ENCODE peak calls at places on chromosomes 1 and 21, in nine cellular contexts. One of them, this sample, is unnamed. For H3K4me1, the result is how much of the 10 kb centered on the place peaks cover.

GRCh38 chr1:2528016-2528415 is 1.6 kb upstream of the PANK4 start:
- DNase-seq in astrocyte: no peak
- DNase-seq in SK-N-SH: no peak
- DNase-seq in mesendoderm: no peak
- DNase-seq in uterus: no peak
- DNase-seq in pancreas: peak
- DNase-seq in upper lobe of left lung: no peak
- DNase-seq in CD4-positive, alpha-beta memory T cell: no peak
- DNase-seq in psoas muscle: peak
- DNase-seq in this sample: no peak

GRCh38 chr21:36027352-36027751 is 33.0 kb downstream of the SETD4 start:
- DNase-seq in mesendoderm: no peak
- DNase-seq in upper lobe of left lung: no peak
- DNase-seq in CD4-positive, alpha-beta memory T cell: no peak
- DNase-seq in uterus: no peak
- DNase-seq in pancreas: no peak
- DNase-seq in astrocyte: peak
- DNase-seq in SK-N-SH: no peak
- DNase-seq in psoas muscle: no peak
- DNase-seq in this sample: no peak

GRCh38 chr1:228142616-228143203 is 2.6 kb downstream of the GUK1 start:
- DNase-seq in CD4-positive, alpha-beta memory T cell: no peak
- DNase-seq in upper lobe of left lung: no peak
- DNase-seq in pancreas: peak
- DNase-seq in SK-N-SH: no peak
- DNase-seq in mesendoderm: no peak
- DNase-seq in uterus: peak
- DNase-seq in astrocyte: no peak
- DNase-seq in psoas muscle: no peak
- DNase-seq in this sample: no peak

GRCh38 chr21:15654171-15654570 is 75.6 kb upstream of the USP25 start:
- DNase-seq in astrocyte: no peak
- DNase-seq in upper lobe of left lung: no peak
- DNase-seq in psoas muscle: no peak
- DNase-seq in mesendoderm: no peak
- DNase-seq in pancreas: no peak
- DNase-seq in CD4-positive, alpha-beta memory T cell: no peak
- DNase-seq in SK-N-SH: peak
- DNase-seq in uterus: no peak
- DNase-seq in this sample: no peak

GRCh38 chr1:12601690-12602632 is 16.0 kb downstream of the DHRS3 start:
- DNase-seq in mesendoderm: peak
- DNase-seq in astrocyte: peak
- DNase-seq in uterus: no peak
- DNase-seq in pancreas: no peak
- DNase-seq in CD4-positive, alpha-beta memory T cell: no peak
- DNase-seq in SK-N-SH: peak
- DNase-seq in upper lobe of left lung: peak
- DNase-seq in psoas muscle: no peak
- DNase-seq in this sample: no peak

GRCh38 chr1:207952617-207953542 is 42.0 kb upstream of the CD34 start:
- DNase-seq in mesendoderm: no peak
- DNase-seq in pancreas: no peak
- DNase-seq in upper lobe of left lung: no peak
- DNase-seq in uterus: no peak
- DNase-seq in psoas muscle: no peak
- DNase-seq in astrocyte: no peak
- DNase-seq in CD4-positive, alpha-beta memory T cell: no peak
- DNase-seq in SK-N-SH: no peak
- DNase-seq in this sample: no peak

GRCh38 chr21:41164052-41164451 is 3.9 kb upstream of the BACE2 start:
- DNase-seq in psoas muscle: no peak
- DNase-seq in upper lobe of left lung: no peak
- DNase-seq in pancreas: no peak
- DNase-seq in SK-N-SH: no peak
- DNase-seq in mesendoderm: no peak
- DNase-seq in CD4-positive, alpha-beta memory T cell: no peak
- DNase-seq in astrocyte: no peak
- DNase-seq in uterus: no peak
- DNase-seq in this sample: no peak

GRCh38 chr1:230020451-230020850 is 46.6 kb upstream of the GALNT2 start:
- DNase-seq in CD4-positive, alpha-beta memory T cell: no peak
- DNase-seq in SK-N-SH: no peak
- DNase-seq in pancreas: no peak
- DNase-seq in uterus: no peak
- DNase-seq in mesendoderm: no peak
- DNase-seq in upper lobe of left lung: no peak
- DNase-seq in astrocyte: no peak
- DNase-seq in psoas muscle: no peak
- DNase-seq in this sample: no peak

GRCh38 chr1:210754931-210755670 is 378.8 kb downstream of the KCNH1 start:
- DNase-seq in psoas muscle: no peak
- DNase-seq in uterus: no peak
- DNase-seq in SK-N-SH: peak
- DNase-seq in upper lobe of left lung: no peak
- DNase-seq in astrocyte: peak
- DNase-seq in mesendoderm: no peak
- DNase-seq in CD4-positive, alpha-beta memory T cell: no peak
- DNase-seq in pancreas: no peak
- DNase-seq in this sample: no peak

GRCh38 chr1:225813250-225813964 is 3.5 kb downstream of the EPHX1 start:
- DNase-seq in CD4-positive, alpha-beta memory T cell: no peak
- DNase-seq in SK-N-SH: no peak
- DNase-seq in psoas muscle: peak
- DNase-seq in uterus: peak
- DNase-seq in upper lobe of left lung: peak
- DNase-seq in astrocyte: no peak
- DNase-seq in pancreas: peak
- DNase-seq in mesendoderm: peak
- DNase-seq in this sample: peak

GRCh38 chr1:39258146-39258924 is 53.8 kb downstream of the MACF1 start:
- DNase-seq in mesendoderm: peak
- DNase-seq in uterus: peak
- DNase-seq in pancreas: peak
- DNase-seq in SK-N-SH: peak
- DNase-seq in astrocyte: peak
- DNase-seq in upper lobe of left lung: peak
- DNase-seq in psoas muscle: peak
- DNase-seq in CD4-positive, alpha-beta memory T cell: peak
- DNase-seq in this sample: peak

DNA sequence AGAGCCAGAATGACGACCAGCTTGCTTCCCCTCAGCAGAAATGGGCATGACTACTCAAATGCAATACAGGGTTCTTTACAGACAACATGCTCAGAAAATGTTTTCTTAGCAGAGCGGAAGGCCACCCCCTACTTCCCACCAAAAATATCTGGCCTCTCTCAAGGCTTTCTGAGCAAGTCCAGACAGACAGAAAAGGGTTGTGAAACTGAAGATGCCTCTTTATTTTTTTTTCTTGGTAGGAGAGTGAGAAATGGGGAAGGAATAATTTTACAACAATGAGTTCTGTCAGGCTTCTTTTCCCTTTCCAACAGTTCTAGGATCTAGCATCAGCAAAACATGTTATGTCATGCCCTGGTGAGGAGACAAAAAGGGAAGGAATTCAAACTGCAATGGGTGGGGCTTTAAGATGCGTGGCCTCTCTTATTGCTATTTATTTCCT is 172.0 kb upstream of the CAMK1G start:
- DNase-seq in CD4-positive, alpha-beta memory T cell: no peak
- DNase-seq in SK-N-SH: no peak
- DNase-seq in astrocyte: peak
- DNase-seq in pancreas: no peak
- DNase-seq in psoas muscle: no peak
- DNase-seq in mesendoderm: no peak
- DNase-seq in uterus: no peak
- DNase-seq in upper lobe of left lung: no peak
- DNase-seq in this sample: no peak
- H3K4me1 ChIP-seq in CD4-positive, alpha-beta memory T cell: under half
- H3K4me1 ChIP-seq in SK-N-SH: under half
- H3K4me1 ChIP-seq in astrocyte: under half
- H3K4me1 ChIP-seq in pancreas: under half
- H3K4me1 ChIP-seq in psoas muscle: under half
- H3K4me1 ChIP-seq in mesendoderm: under half
- H3K4me1 ChIP-seq in uterus: under half
- H3K4me1 ChIP-seq in upper lobe of left lung: under half
- H3K4me1 ChIP-seq in this sample: under half

GRCh38 chr1:156102634-156103511 is 11.6 kb upstream of the LMNA start:
- DNase-seq in mesendoderm: no peak
- DNase-seq in uterus: no peak
- DNase-seq in astrocyte: peak
- DNase-seq in SK-N-SH: no peak
- DNase-seq in upper lobe of left lung: peak
- DNase-seq in psoas muscle: no peak
- DNase-seq in pancreas: no peak
- DNase-seq in CD4-positive, alpha-beta memory T cell: no peak
- DNase-seq in this sample: peak
- H3K4me3 ChIP-seq in mesendoderm: no peak
- H3K4me3 ChIP-seq in uterus: no peak
- H3K4me3 ChIP-seq in astrocyte: no peak
- H3K4me3 ChIP-seq in SK-N-SH: no peak
- H3K4me3 ChIP-seq in upper lobe of left lung: no peak
- H3K4me3 ChIP-seq in psoas muscle: no peak
- H3K4me3 ChIP-seq in pancreas: no peak
- H3K4me3 ChIP-seq in CD4-positive, alpha-beta memory T cell: no peak
- H3K4me3 ChIP-seq in this sample: peak

DNA sequence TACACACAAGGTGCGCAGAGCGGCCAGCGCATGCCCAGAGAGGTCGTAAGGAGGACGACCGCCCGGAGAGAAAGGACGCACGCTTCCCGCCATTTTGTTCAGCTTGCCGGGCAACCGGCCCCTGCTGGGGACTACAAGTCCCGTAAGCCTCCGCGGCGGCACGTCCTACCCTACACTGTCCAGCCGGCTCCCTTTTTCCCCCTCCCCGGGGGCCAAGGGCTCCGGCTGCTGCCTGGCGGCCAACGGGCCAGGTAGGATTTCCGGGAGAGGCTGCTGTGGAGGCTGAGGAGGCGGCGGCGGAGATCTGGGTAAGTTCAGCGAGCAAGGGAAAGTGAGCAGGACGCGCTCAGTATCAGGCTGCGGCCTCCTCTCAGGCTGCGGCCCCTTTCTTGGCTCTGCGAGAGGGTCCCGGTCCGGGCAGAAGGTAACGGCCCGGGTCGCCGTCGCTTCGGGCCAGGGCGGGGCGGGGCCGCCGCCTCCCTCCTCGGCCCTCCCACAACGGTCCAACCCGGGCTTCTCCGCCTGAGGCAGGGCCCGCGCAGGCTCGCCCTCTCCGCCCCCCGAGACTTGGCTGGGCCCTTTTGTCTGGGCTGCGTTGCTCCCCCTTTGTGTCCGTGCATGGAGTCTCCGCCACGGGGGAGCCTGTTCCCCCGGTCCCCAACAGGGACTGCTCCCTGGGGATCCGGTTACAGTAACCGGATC is at the start of gene PHACTR4:
- DNase-seq in uterus: peak
- DNase-seq in CD4-positive, alpha-beta memory T cell: peak
- DNase-seq in upper lobe of left lung: peak
- DNase-seq in SK-N-SH: peak
- DNase-seq in mesendoderm: peak
- DNase-seq in pancreas: peak
- DNase-seq in psoas muscle: peak
- DNase-seq in astrocyte: peak
- DNase-seq in this sample: peak
- H3K4me1 ChIP-seq in uterus: under half
- H3K4me1 ChIP-seq in CD4-positive, alpha-beta memory T cell: under half
- H3K4me1 ChIP-seq in upper lobe of left lung: under half
- H3K4me1 ChIP-seq in SK-N-SH: under half
- H3K4me1 ChIP-seq in mesendoderm: under half
- H3K4me1 ChIP-seq in pancreas: under half
- H3K4me1 ChIP-seq in psoas muscle: under half
- H3K4me1 ChIP-seq in astrocyte: under half
- H3K4me1 ChIP-seq in this sample: under half

GRCh38 chr21:37369307-37369854 is 2.8 kb downstream of the DYRK1A start:
- DNase-seq in psoas muscle: no peak
- DNase-seq in CD4-positive, alpha-beta memory T cell: no peak
- DNase-seq in SK-N-SH: no peak
- DNase-seq in upper lobe of left lung: no peak
- DNase-seq in uterus: no peak
- DNase-seq in pancreas: no peak
- DNase-seq in astrocyte: no peak
- DNase-seq in mesendoderm: no peak
- DNase-seq in this sample: no peak
- H3K4me3 ChIP-seq in psoas muscle: peak
- H3K4me3 ChIP-seq in CD4-positive, alpha-beta memory T cell: peak
- H3K4me3 ChIP-seq in SK-N-SH: peak
- H3K4me3 ChIP-seq in upper lobe of left lung: no peak
- H3K4me3 ChIP-seq in uterus: peak
- H3K4me3 ChIP-seq in pancreas: no peak
- H3K4me3 ChIP-seq in astrocyte: peak
- H3K4me3 ChIP-seq in mesendoderm: no peak
- H3K4me3 ChIP-seq in this sample: peak